ENCODE peak calls at places on chromosomes 5 and 9, in nine cellular contexts. U is gastrocnemius medialis; J is substantia nigra; R is PC-9; A is brain microvascular endothelial cell; V is adrenal gland; Y is GM23248; L is naive thymus-derived CD4-positive, alpha-beta T cell; I is heart right ventricle. H is an unnamed sample.
A peak's percentile ranks its signal among the peaks of the same experiment; 100 is the strongest.

GRCh38 chr9:79581794-79582193 is 10.0 kb downstream of the TLE4 start:
- DNase-seq in R (no peak), U (no peak), V (no peak), I (no peak), Y (peak; percentile 92), A (peak; percentile 85), L (no peak), J (no peak), H (peak; percentile 84)

GRCh38 chr5:167720201-167720600 is 571.2 kb upstream of the WWC1 start:
- DNase-seq in R (no peak), Y (peak; percentile 84), A (no peak), J (no peak), U (no peak), L (no peak), I (no peak), V (no peak), H (no peak)

GRCh38 chr5:16809816-16810502 is 126.1 kb downstream of the MYO10 start:
- DNase-seq in L (no peak), A (peak; percentile 71), V (no peak), U (peak; percentile 25), J (no peak), Y (peak; percentile 84), R (no peak), I (peak; percentile 11), H (peak; percentile 81)

GRCh38 chr9:18658764-18659705 is 185.1 kb downstream of the ADAMTSL1 start:
- DNase-seq in Y (peak; percentile 79), I (no peak), R (no peak), U (no peak), A (no peak), L (no peak), V (no peak), J (no peak), H (peak; percentile 38)

GRCh38 chr9:107883496-107884120 is 394.0 kb upstream of the KLF4 start:
- DNase-seq in V (peak; percentile 56), J (no peak), L (no peak), I (no peak), Y (no peak), A (no peak), U (no peak), R (no peak), H (no peak)

GRCh38 chr5:151896041-151896691 is 28.5 kb downstream of the GLRA1 start:
- DNase-seq in A (peak; percentile 91), V (no peak), J (no peak), Y (peak; percentile 38), I (no peak), U (no peak), L (no peak), R (no peak), H (peak; percentile 87)

GRCh38 chr5:96745844-96746531 is 61.8 kb downstream of the ERAP1 start:
- DNase-seq in R (no peak), U (no peak), V (no peak), I (no peak), A (no peak), J (no peak), Y (peak; percentile 34), L (no peak), H (no peak)

GRCh38 chr9:127534250-127534649 is 77.8 kb upstream of the STXBP1 start:
- DNase-seq in Y (no peak), J (no peak), I (no peak), L (no peak), R (no peak), V (no peak), U (no peak), A (no peak), H (no peak)

GRCh38 chr5:37989884-37990283 is 150.0 kb upstream of the GDNF start:
- DNase-seq in J (no peak), Y (no peak), L (no peak), U (no peak), A (no peak), R (no peak), I (no peak), V (no peak), H (no peak)

DNA sequence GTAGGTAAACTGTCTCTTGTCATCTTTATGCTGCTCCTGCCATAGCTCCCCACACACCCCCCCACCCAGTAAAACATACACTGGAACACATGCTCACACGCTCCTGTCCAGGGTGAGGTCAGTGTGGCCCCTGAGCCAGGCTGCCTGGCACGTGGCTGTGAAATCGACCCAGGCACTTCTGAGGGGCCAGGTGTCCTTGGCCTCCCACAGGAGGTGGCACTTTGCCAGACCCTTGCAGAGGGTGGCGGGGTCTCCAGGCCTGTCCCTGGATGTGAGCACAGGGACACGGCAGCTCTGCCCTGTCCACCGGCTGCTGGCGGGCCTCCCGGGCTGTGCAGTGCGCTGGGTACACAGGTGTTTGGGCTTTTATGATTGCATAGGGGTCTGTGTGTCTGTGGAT is 10.0 kb upstream of the CRB2 start:
- DNase-seq in Y (no peak), A (no peak), I (no peak), R (no peak), V (no peak), U (no peak), L (no peak), J (no peak), H (no peak)
- H3K27ac ChIP-seq in Y (no peak overlapping the region), A (no peak overlapping the region), I (no peak overlapping the region), R (no peak overlapping the region), V (no peak overlapping the region), U (no peak overlapping the region), L (no peak overlapping the region), J (no peak overlapping the region), H (no peak overlapping the region)

DNA sequence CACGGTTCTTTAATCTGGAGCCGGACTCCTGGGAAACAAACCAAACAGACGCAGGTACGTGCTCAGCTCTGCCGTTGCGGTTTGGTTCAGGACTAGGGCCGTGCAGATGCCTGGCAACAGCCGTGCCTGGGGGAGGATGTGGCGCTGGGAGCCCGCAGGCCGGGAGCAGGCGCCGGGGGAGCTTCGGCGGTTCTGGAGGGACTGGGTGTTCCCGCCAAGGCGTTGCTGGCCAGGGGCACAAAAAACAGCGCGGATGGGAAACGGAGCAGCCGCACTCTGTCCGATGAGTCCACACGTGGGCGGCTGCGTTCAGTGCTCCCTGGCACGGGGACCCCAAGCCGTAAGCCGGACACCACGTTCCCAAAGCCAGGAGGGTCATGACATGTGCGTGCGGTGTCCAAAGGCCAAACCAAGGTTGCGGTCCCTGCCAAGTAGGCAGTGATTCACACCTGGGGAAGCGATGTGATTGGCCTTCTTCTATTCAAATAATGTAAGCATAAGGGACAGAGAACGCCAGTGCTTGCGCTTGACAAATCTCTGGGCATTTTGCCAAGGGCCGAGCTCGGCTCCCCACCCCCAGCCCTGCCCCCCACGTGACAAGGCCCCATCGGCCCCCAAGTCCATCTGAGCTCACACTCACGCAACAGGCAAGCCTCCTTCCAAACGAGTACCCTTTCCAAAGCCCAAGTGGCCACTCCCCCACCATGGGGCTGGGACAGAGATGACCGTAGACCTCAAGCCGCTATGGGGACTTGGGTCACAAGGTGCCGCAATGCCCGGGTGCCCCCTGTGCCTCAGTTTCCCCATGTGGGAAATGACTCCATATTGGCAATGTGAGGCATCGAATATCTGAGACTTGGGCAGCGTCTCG is 49.7 kb upstream of the NKD2 start:
- DNase-seq in L (no peak), V (no peak), I (peak; percentile 9), U (peak; percentile 52), J (no peak), R (no peak), Y (peak; percentile 73), A (no peak), H (peak; percentile 74)
- H3K27ac ChIP-seq in L (no peak overlapping the region), V (no peak overlapping the region), I (no peak overlapping the region), U (no peak overlapping the region), J (no peak overlapping the region), R (no peak overlapping the region), Y (no peak overlapping the region), A (no peak overlapping the region), H (no peak overlapping the region)

DNA sequence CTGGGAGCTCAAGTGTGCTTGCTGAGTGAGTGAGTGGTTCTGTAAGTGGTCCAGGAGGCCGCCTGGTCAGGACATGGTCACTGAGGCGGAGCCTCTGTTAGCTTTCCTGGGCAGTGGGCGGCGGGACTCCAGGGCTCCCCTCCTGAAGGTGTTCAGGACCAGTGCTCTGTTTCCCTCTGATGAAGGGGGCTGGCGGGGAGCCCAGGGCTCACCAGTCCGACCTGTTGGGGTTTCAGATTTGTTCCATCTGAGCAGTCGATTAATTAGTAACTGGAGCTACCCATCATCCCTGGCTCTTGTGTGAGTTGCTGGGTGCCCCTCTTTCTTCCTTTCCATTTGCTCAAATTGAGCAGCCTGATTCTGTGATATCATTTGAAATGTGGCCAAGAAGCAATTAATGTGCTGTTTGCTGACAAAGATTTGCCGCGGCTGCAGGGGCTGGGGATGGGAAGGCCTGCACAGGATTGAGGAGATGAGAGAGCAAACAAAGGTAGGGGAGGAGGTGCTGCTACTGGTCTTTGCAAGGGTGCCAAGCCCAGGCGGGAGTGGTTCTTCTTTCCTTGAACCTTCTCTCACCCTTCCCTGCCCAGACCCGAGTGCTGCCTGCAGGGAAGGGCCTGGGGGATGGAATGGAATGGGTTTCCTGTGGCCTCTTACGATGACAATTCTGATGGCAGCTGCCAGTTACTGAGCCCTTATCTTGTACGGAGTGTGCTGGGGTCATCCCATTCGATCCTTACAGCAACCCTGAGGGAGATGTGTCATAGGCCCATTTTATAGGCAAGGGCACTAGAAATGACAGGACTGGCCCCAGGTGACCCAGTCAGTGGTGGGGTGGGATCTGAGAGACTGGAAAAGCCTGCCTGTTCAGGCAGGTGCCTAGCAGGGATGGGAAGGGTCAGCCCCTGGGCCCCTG is 92.9 kb upstream of the PITX1 start:
- DNase-seq in J (no peak), I (no peak), V (no peak), Y (no peak), U (no peak), A (no peak), L (no peak), R (peak; percentile 87), H (no peak)
- H3K27ac ChIP-seq in J (no peak overlapping the region), I (no peak overlapping the region), V (no peak overlapping the region), Y (no peak overlapping the region), U (no peak overlapping the region), A (no peak overlapping the region), L (no peak overlapping the region), R (peak overlapping the region; percentile 78), H (no peak overlapping the region)

DNA sequence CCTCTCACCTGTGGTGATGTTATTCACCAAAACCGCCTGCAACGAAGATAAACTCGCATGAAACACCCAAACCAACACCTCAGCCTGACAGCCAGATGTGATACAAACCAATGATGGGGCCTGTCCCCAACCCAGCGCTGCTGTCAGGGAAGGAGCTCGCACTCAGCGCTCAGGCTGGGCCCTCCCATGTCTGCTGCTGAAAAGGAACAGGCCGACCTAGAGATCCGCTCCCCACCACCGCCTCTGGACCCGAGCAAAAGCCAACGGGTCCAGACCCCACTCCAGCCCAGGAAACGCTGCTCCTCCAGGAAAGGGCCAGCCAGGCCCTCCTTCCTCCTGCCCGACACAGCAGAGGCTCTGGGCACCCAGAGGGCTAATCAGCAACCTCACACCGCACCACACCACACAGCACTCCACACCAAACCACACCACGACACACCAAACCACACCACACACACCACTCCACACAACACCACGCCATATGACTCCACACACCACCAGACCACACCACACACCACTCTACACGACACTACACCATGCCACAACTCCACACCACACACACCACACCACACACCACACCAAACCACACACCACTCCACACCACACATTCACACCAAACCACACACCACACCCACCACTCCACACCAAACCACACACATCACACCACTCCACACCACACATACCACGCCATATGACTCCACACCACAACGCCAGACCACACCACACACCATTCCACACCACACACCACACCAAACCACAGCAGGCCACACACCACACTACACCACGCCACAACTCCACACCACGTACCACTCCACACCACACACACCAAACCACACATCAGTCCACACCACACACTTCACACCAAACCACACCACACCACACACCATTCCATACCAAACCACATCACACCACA is 46.5 kb downstream of the GOLM1 start:
- DNase-seq in I (no peak), R (no peak), L (no peak), U (no peak), J (no peak), Y (no peak), A (no peak), V (peak; percentile 17), H (no peak)
- H3K27ac ChIP-seq in I (no peak overlapping the region), R (no peak overlapping the region), L (no peak overlapping the region), U (no peak overlapping the region), J (no peak overlapping the region), Y (no peak overlapping the region), A (no peak overlapping the region), V (no peak overlapping the region), H (no peak overlapping the region)

H was measured in SJSA1.